ENCODE peak calls at places on chromosomes 6 and 20, in nine cellular contexts. S is GM12865, G is mucosa of gallbladder, M is fibroblast of the aortic adventitia, Q is NCI-H1105 treated with DMSO at 0.1 percent for 48 hours, P is ecto neural progenitor cell, B is iPS-NIHi11, J is kidney glomerular epithelial cell, C is GM03348. D is an unnamed sample.

GRCh38 chr6:151087861-151088598 is 151.7 kb upstream of the AKAP12 start:
- DNase-seq in S (no peak), G (peak; percentile 51), M (peak; percentile 80), Q (no peak), P (no peak), B (no peak), J (no peak), C (peak; percentile 60), D (no peak)

GRCh38 chr20:59412896-59413295 is 112.5 kb downstream of the EDN3 start:
- DNase-seq in S (no peak), G (no peak), M (no peak), Q (no peak), P (peak; percentile 62), B (no peak), J (no peak), C (no peak), D (peak; percentile 46)

GRCh38 chr6:14730654-14731053 is 515.2 kb upstream of the JARID2 start:
- DNase-seq in S (no peak), G (no peak), M (peak; percentile 86), Q (no peak), P (no peak), B (no peak), J (no peak), C (no peak), D (no peak)

GRCh38 chr20:32494498-32495216 is 90.5 kb downstream of the NOL4L start:
- DNase-seq in S (no peak), G (no peak), M (peak; percentile 40), Q (no peak), P (no peak), B (no peak), J (no peak), C (no peak), D (no peak)

GRCh38 chr6:40953486-40953885 is 85.5 kb downstream of the UNC5CL start:
- DNase-seq in S (no peak), G (no peak), M (peak; percentile 25), Q (no peak), P (no peak), B (no peak), J (no peak), C (no peak), D (peak; percentile 19)

GRCh38 chr6:138662474-138662873 is 111.1 kb upstream of the CCDC28A start:
- DNase-seq in S (no peak), G (no peak), M (no peak), Q (no peak), P (no peak), B (no peak), J (no peak), C (no peak), D (no peak)

GRCh38 chr6:63839485-63839884 is 203.9 kb downstream of the PHF3 start:
- DNase-seq in S (no peak), G (no peak), M (peak; percentile 15), Q (no peak), P (no peak), B (no peak), J (no peak), C (no peak), D (no peak)

GRCh38 chr20:51014797-51015722 is 7.8 kb downstream of the KCNG1 start:
- DNase-seq in S (peak; percentile 12), G (peak; percentile 47), M (peak; percentile 67), Q (peak; percentile 54), P (peak; percentile 86), B (peak; percentile 87), J (peak; percentile 59), C (peak; percentile 89), D (peak; percentile 87)

GRCh38 chr6:34352305-34352937 is 40.0 kb downstream of the NUDT3 start:
- DNase-seq in S (no peak), G (no peak), M (peak; percentile 17), Q (no peak), P (no peak), B (no peak), J (no peak), C (peak; percentile 44), D (no peak)

GRCh38 chr6:21885532-21886089 is 292.1 kb downstream of the SOX4 start:
- DNase-seq in S (no peak), G (peak; percentile 92), M (peak; percentile 93), Q (no peak), P (peak; percentile 78), B (no peak), J (peak; percentile 100), C (peak; percentile 76), D (peak; percentile 55)

GRCh38 chr6:43221046-43221773 is 8.1 kb downstream of the DNPH1 start:
- DNase-seq in S (no peak), G (no peak), M (peak; percentile 6), Q (no peak), P (no peak), B (no peak), J (no peak), C (no peak), D (no peak)

GRCh38 chr6:43376551-43376981 is 7.1 kb upstream of the ZNF318 start:
- DNase-seq in S (peak; percentile 87), G (no peak), M (peak; percentile 7), Q (no peak), P (no peak), B (no peak), J (no peak), C (no peak), D (no peak)

GRCh38 chr20:58622671-58623578 is 28.2 kb upstream of the STX16 start:
- DNase-seq in S (no peak), G (no peak), M (no peak), Q (no peak), P (no peak), B (no peak), J (no peak), C (no peak), D (no peak)

GRCh38 chr6:108798672-108799355 is 49.4 kb upstream of the ARMC2 start:
- DNase-seq in S (no peak), G (peak; percentile 43), M (no peak), Q (no peak), P (no peak), B (no peak), J (no peak), C (no peak), D (peak; percentile 73)

GRCh38 chr20:57564951-57565642 is 4.2 kb downstream of the PCK1 start:
- DNase-seq in S (no peak), G (no peak), M (no peak), Q (no peak), P (no peak), B (no peak), J (no peak), C (no peak), D (no peak)

GRCh38 chr6:7214400-7214940 is 98.5 kb downstream of the SSR1 start:
- DNase-seq in S (no peak), G (no peak), M (no peak), Q (no peak), P (no peak), B (no peak), J (no peak), C (no peak), D (peak; percentile 52)

GRCh38 chr6:41976794-41977484 is 35.3 kb upstream of the CCND3 start:
- DNase-seq in S (peak; percentile 22), G (no peak), M (peak; percentile 44), Q (no peak), P (no peak), B (no peak), J (no peak), C (peak; percentile 64), D (no peak)

GRCh38 chr20:45890997-45891983 is at the start of the genes CTSA and NEURL2:
- DNase-seq in S (peak; percentile 96), G (peak; percentile 93), M (peak; percentile 93), Q (peak; percentile 71), P (peak; percentile 91), B (peak; percentile 99), J (peak; percentile 60), C (peak; percentile 97), D (peak; percentile 99)

GRCh38 chr6:42179261-42179955 is 6.2 kb downstream of the GUCA1A start:
- DNase-seq in S (no peak), G (no peak), M (no peak), Q (no peak), P (no peak), B (no peak), J (no peak), C (no peak), D (no peak)

GRCh38 chr6:131379951-131380350 is 193.1 kb upstream of the ARG1 start:
- DNase-seq in S (no peak), G (no peak), M (peak; percentile 69), Q (no peak), P (no peak), B (no peak), J (peak; percentile 3), C (peak; percentile 77), D (no peak)

GRCh38 chr6:41021832-41022231 is 17.2 kb downstream of the UNC5CL start:
- DNase-seq in S (no peak), G (no peak), M (peak; percentile 49), Q (no peak), P (no peak), B (no peak), J (peak; percentile 41), C (peak; percentile 68), D (peak; percentile 39)

GRCh38 chr6:52577022-52577777 is at the start of gene TRAM2:
- DNase-seq in S (peak; percentile 88), G (peak; percentile 78), M (peak; percentile 73), Q (peak; percentile 62), P (peak; percentile 89), B (peak; percentile 92), J (peak; percentile 77), C (peak; percentile 96), D (peak; percentile 98)

GRCh38 chr6:160355001-160355400 is 6.8 kb downstream of the SLC22A3 start:
- DNase-seq in S (no peak), G (peak; percentile 42), M (peak; percentile 35), Q (no peak), P (no peak), B (no peak), J (peak; percentile 31), C (no peak), D (no peak)

GRCh38 chr6:116190550-116190949 is 63.3 kb downstream of the TSPYL4 start:
- DNase-seq in S (no peak), G (no peak), M (peak; percentile 76), Q (no peak), P (no peak), B (no peak), J (peak; percentile 19), C (peak; percentile 45), D (no peak)

GRCh38 chr6:33927551-33927950 is 123.7 kb upstream of the MLN start:
- DNase-seq in S (no peak), G (no peak), M (peak; percentile 16), Q (no peak), P (no peak), B (no peak), J (peak; percentile 73), C (peak; percentile 88), D (no peak)

GRCh38 chr6:110593637-110594036 is 117.2 kb upstream of the SLC22A16 start:
- DNase-seq in S (no peak), G (no peak), M (no peak), Q (no peak), P (no peak), B (no peak), J (no peak), C (no peak), D (no peak)

GRCh38 chr20:52684911-52685310 is 287.2 kb upstream of the TSHZ2 start:
- DNase-seq in S (no peak), G (no peak), M (no peak), Q (no peak), P (no peak), B (no peak), J (no peak), C (peak; percentile 35), D (no peak)

GRCh38 chr6:87334683-87335082 is 5.6 kb upstream of the GJB7 start:
- DNase-seq in S (no peak), G (no peak), M (peak; percentile 23), Q (no peak), P (no peak), B (no peak), J (no peak), C (peak; percentile 39), D (no peak)

GRCh38 chr20:58854638-58855471 is 2.3 kb downstream of the GNAS start:
- DNase-seq in S (no peak), G (no peak), M (no peak), Q (no peak), P (peak; percentile 56), B (no peak), J (no peak), C (no peak), D (peak; percentile 57)

GRCh38 chr6:109526905-109527628 is 44.0 kb upstream of the ZBTB24 start:
- DNase-seq in S (peak; percentile 76), G (peak; percentile 38), M (peak; percentile 87), Q (peak; percentile 74), P (peak; percentile 61), B (peak; percentile 76), J (peak; percentile 39), C (peak; percentile 70), D (peak; percentile 46)

GRCh38 chr6:158068893-158069799 is 87.5 kb downstream of the SYNJ2 start:
- DNase-seq in S (no peak), G (peak; percentile 68), M (peak; percentile 67), Q (peak; percentile 81), P (no peak), B (peak; percentile 67), J (peak; percentile 16), C (peak; percentile 72), D (no peak)

D was measured in SK-N-SH.